ENCODE peak calls at places on chromosomes 13 and 19, in seven cellular contexts. A is substantia nigra; U is stimulated activated CD8-positive, alpha-beta memory T cell treated with anti-CD3 and anti-CD28 coated beads, Interleukin-12 subunit alpha, Interleukin-12 subunit beta, amount 100 ng/mL, for 4 hours; K is CD4-positive, alpha-beta T cell; V is endothelial cell; H is H9; M is AML-193. D is an unnamed sample.
A peak's percentile ranks its signal among the peaks of the same experiment; 100 is the strongest.

GRCh38 chr19:2619076-2619475 is 83.4 kb downstream of the GNG7 start:
- DNase-seq in H (no peak), A (no peak), V (no peak), K (no peak), M (no peak), U (no peak), D (no peak)

GRCh38 chr13:72953391-72953960 is 105.3 kb upstream of the KLF5 start:
- DNase-seq in U (no peak), H (no peak), M (no peak), K (no peak), A (no peak), V (no peak), D (no peak)

GRCh38 chr19:48614436-48615144 is at the start of gene FAM83E:
- DNase-seq in U (no peak), K (no peak), M (no peak), A (no peak), H (peak; percentile 77), V (no peak), D (peak; percentile 71)

GRCh38 chr13:23599083-23599925 is 29.1 kb downstream of the TNFRSF19 start:
- DNase-seq in U (no peak), M (no peak), K (no peak), A (no peak), H (peak; percentile 44), V (no peak), D (no peak)

GRCh38 chr19:39497850-39498261 is 891 bp upstream of the DLL3 start:
- DNase-seq in H (peak; percentile 95), U (no peak), K (no peak), M (no peak), V (peak; percentile 81), A (no peak), D (no peak)

GRCh38 chr19:12938054-12938535 is 314 bp upstream of the CALR start:
- DNase-seq in A (peak; percentile 99), H (peak; percentile 98), K (peak; percentile 99), V (peak; percentile 97), M (peak; percentile 98), U (peak; percentile 98), D (peak; percentile 84)

GRCh38 chr19:10797541-10798256 is 38.3 kb downstream of the TMED1 start:
- DNase-seq in V (no peak), A (no peak), H (no peak), U (peak; percentile 82), M (no peak), K (peak; percentile 70), D (no peak)

GRCh38 chr13:61294467-61295186 is 121.0 kb downstream of the PCDH20 start:
- DNase-seq in A (no peak), M (no peak), V (no peak), K (no peak), U (no peak), H (no peak), D (no peak)

GRCh38 chr13:31945202-31945978 is 86.2 kb upstream of the FRY start:
- DNase-seq in M (no peak), K (no peak), A (no peak), U (no peak), H (peak; percentile 39), V (no peak), D (no peak)

GRCh38 chr13:63408227-63409202 is 1992.9 kb upstream of the PCDH20 start:
- DNase-seq in V (no peak), H (no peak), K (no peak), U (no peak), A (no peak), M (no peak), D (no peak)

GRCh38 chr19:17950310-17951150 is 16.4 kb upstream of the KCNN1 start:
- DNase-seq in K (no peak), A (no peak), H (peak; percentile 52), U (peak; percentile 34), M (no peak), V (no peak), D (peak; percentile 77)

GRCh38 chr13:98842858-98843481 is 90.5 kb upstream of the SLC15A1 start:
- DNase-seq in A (peak; percentile 44), M (peak; percentile 90), V (peak; percentile 84), K (peak; percentile 50), U (peak; percentile 19), H (peak; percentile 82), D (peak; percentile 14)